ENCODE peak calls at places on chromosomes 3 and 15, in six cellular contexts. S is fibroblast of villous mesenchyme; A is thoracic aorta; R is stimulated activated CD8-positive, alpha-beta memory T cell treated with anti-CD3 and anti-CD28 coated beads, Interleukin-15, amount 100 ng/mL, for 24 hours; Z is aorta; W is CD4-positive, alpha-beta T cell. J is an unnamed sample.

GRCh38 chr3:52366527-52366926 is 50.4 kb downstream of the DNAH1 start:
- DNase-seq in Z (no peak), W (no peak), S (no peak), A (no peak), R (no peak), J (no peak)

GRCh38 chr15:51229907-51230328 is 108.5 kb downstream of the CYP19A1 start:
- DNase-seq in A (no peak), R (no peak), S (peak), Z (no peak), W (no peak), J (no peak)

GRCh38 chr3:138434276-138434874 is at the start of gene ESYT3:
- DNase-seq in Z (peak), S (peak), A (peak), W (no peak), R (peak), J (peak)

GRCh38 chr3:127820221-127820870 is 2.0 kb downstream of the MGLL start:
- DNase-seq in R (no peak), W (no peak), S (peak), A (no peak), Z (no peak), J (no peak)

GRCh38 chr15:49462242-49462641 is 39.2 kb downstream of the FGF7 start:
- DNase-seq in R (no peak), S (no peak), Z (no peak), A (no peak), W (no peak), J (no peak)

GRCh38 chr15:82556315-82557035 is 16.2 kb upstream of the RPS17 start:
- DNase-seq in Z (no peak), S (no peak), A (no peak), W (no peak), R (no peak), J (no peak)

GRCh38 chr3:187481426-187481825 is 113.2 kb downstream of the RTP4 start:
- DNase-seq in W (no peak), Z (no peak), S (no peak), A (no peak), R (no peak), J (no peak)

GRCh38 chr3:53346514-53346913 is 829 bp downstream of the DCP1A start:
- DNase-seq in R (no peak), S (peak), A (no peak), W (no peak), Z (no peak), J (no peak)

GRCh38 chr3:12194209-12194608 is 35.5 kb upstream of the TIMP4 start:
- DNase-seq in Z (no peak), A (no peak), S (peak), R (no peak), W (no peak), J (no peak)

GRCh38 chr3:18357747-18358146 is 67.4 kb downstream of the SATB1 start:
- DNase-seq in Z (no peak), R (no peak), W (no peak), S (no peak), A (no peak), J (no peak)

GRCh38 chr3:25911525-25912295 is 121.8 kb downstream of the OXSM start:
- DNase-seq in W (no peak), A (no peak), R (no peak), Z (no peak), S (no peak), J (no peak)

GRCh38 chr3:157333551-157333991 is 103.1 kb upstream of the PTX3 start:
- DNase-seq in A (no peak), W (no peak), Z (no peak), R (no peak), S (peak), J (no peak)

J was measured in right atrium auricular region.